ENCODE peak calls at places on chromosomes 5 and 9, in four cellular contexts. One of them, this sample, is unnamed.

GRCh38 chr9:109469646-109470358 is 28.3 kb downstream of the PTPN3 start:
- DNase-seq in H1: peak; percentile 76
- DNase-seq in SK-N-SH: peak; percentile 74
- DNase-seq in HCT116: peak; percentile 61
- DNase-seq in this sample: no peak

GRCh38 chr9:1946506-1946905 is 68.6 kb upstream of the SMARCA2 start:
- DNase-seq in H1: no peak
- DNase-seq in HCT116: no peak
- DNase-seq in SK-N-SH: no peak
- DNase-seq in this sample: no peak

GRCh38 chr5:31824886-31825774 is 186.2 kb downstream of the PDZD2 start:
- DNase-seq in SK-N-SH: peak; percentile 56
- DNase-seq in H1: peak; percentile 63
- DNase-seq in HCT116: peak; percentile 61
- DNase-seq in this sample: peak; percentile 22

GRCh38 chr9:83964973-83965349 is 15.1 kb downstream of the HNRNPK start:
- DNase-seq in SK-N-SH: no peak
- DNase-seq in H1: no peak
- DNase-seq in HCT116: no peak
- DNase-seq in this sample: peak; percentile 12

GRCh38 chr5:122858451-122858850 is 13.0 kb downstream of the SNX24 start:
- DNase-seq in SK-N-SH: peak; percentile 50
- DNase-seq in H1: no peak
- DNase-seq in HCT116: no peak
- DNase-seq in this sample: peak; percentile 70

GRCh38 chr5:9251379-9251980 is 294.4 kb downstream of the SEMA5A start:
- DNase-seq in H1: no peak
- DNase-seq in HCT116: no peak
- DNase-seq in SK-N-SH: no peak
- DNase-seq in this sample: no peak

GRCh38 chr9:113372059-113372458 is 4.7 kb downstream of the HDHD3 start:
- DNase-seq in H1: no peak
- DNase-seq in HCT116: no peak
- DNase-seq in SK-N-SH: no peak
- DNase-seq in this sample: no peak

GRCh38 chr9:112065781-112066606 is 109.1 kb downstream of the SUSD1 start:
- DNase-seq in SK-N-SH: no peak
- DNase-seq in HCT116: peak; percentile 91
- DNase-seq in H1: no peak
- DNase-seq in this sample: peak; percentile 33

GRCh38 chr9:133539434-133539833 is 4.9 kb downstream of the ADAMTSL2 start:
- DNase-seq in H1: no peak
- DNase-seq in HCT116: no peak
- DNase-seq in SK-N-SH: no peak
- DNase-seq in this sample: peak; percentile 5

GRCh38 chr5:129405222-129405621 is 54.9 kb upstream of the ADAMTS19 start:
- DNase-seq in SK-N-SH: no peak
- DNase-seq in HCT116: no peak
- DNase-seq in H1: no peak
- DNase-seq in this sample: no peak

GRCh38 chr5:129400395-129400983 is 59.6 kb upstream of the ADAMTS19 start:
- DNase-seq in SK-N-SH: peak; percentile 2
- DNase-seq in HCT116: no peak
- DNase-seq in H1: no peak
- DNase-seq in this sample: peak; percentile 34

GRCh38 chr5:129410488-129410887 is 49.6 kb upstream of the ADAMTS19 start:
- DNase-seq in H1: no peak
- DNase-seq in SK-N-SH: no peak
- DNase-seq in HCT116: no peak
- DNase-seq in this sample: no peak

GRCh38 chr5:129406440-129406839 is 53.7 kb upstream of the ADAMTS19 start:
- DNase-seq in SK-N-SH: no peak
- DNase-seq in H1: no peak
- DNase-seq in HCT116: no peak
- DNase-seq in this sample: no peak
- TF ChIP-seq JUND in SK-N-SH: no peak
- TF ChIP-seq JUND in H1: no peak
- TF ChIP-seq JUND in HCT116: no peak
- TF ChIP-seq JUND in this sample: no peak

GRCh38 chr5:15008476-15008875 is 136.9 kb upstream of the ANKH start:
- DNase-seq in H1: no peak
- DNase-seq in SK-N-SH: no peak
- DNase-seq in HCT116: peak; percentile 85
- DNase-seq in this sample: peak; percentile 91
- TF ChIP-seq JUND in H1: peak; percentile 57
- TF ChIP-seq JUND in SK-N-SH: peak; percentile 81
- TF ChIP-seq JUND in HCT116: peak; percentile 82
- TF ChIP-seq JUND in this sample: no peak

GRCh38 chr9:96242829-96243228 is 59.1 kb downstream of the HSD17B3 start:
- DNase-seq in SK-N-SH: no peak
- DNase-seq in HCT116: no peak
- DNase-seq in H1: no peak
- DNase-seq in this sample: no peak

GRCh38 chr9:96245399-96245798 is 56.6 kb downstream of the HSD17B3 start:
- DNase-seq in SK-N-SH: no peak
- DNase-seq in HCT116: no peak
- DNase-seq in H1: peak; percentile 79
- DNase-seq in this sample: no peak

GRCh38 chr9:96243798-96244197 is 58.2 kb downstream of the HSD17B3 start:
- DNase-seq in SK-N-SH: no peak
- DNase-seq in HCT116: no peak
- DNase-seq in H1: no peak
- DNase-seq in this sample: no peak

GRCh38 chr9:96236854-96237545 is 65.0 kb downstream of the HSD17B3 start:
- DNase-seq in H1: no peak
- DNase-seq in SK-N-SH: no peak
- DNase-seq in HCT116: no peak
- DNase-seq in this sample: no peak

DNA sequence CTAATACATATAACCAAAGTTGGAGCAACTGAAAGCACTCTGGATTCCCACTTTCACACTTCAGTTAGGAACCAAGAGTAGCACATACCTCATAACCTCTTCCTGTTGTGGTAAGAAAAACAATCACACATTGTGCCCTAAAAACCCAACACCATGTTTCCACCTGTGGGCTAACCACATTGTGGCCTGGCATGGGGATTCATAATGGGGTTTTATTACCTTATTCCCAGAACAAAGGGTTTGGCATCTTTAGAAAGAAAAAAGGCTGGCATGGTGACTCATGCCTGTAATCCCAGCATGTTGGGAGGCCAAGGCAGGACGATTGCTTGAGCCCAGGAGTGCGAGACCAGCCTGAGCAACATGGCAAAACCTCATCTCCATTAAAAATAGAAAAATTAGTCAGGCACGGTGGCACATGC is 60.6 kb downstream of the HSD17B3 start:
- DNase-seq in H1: no peak
- DNase-seq in SK-N-SH: no peak
- DNase-seq in HCT116: peak; percentile 82
- DNase-seq in this sample: no peak
- TF ChIP-seq JUND in H1: no peak
- TF ChIP-seq JUND in SK-N-SH: no peak
- TF ChIP-seq JUND in HCT116: peak; percentile 89
- TF ChIP-seq JUND in this sample: no peak

DNA sequence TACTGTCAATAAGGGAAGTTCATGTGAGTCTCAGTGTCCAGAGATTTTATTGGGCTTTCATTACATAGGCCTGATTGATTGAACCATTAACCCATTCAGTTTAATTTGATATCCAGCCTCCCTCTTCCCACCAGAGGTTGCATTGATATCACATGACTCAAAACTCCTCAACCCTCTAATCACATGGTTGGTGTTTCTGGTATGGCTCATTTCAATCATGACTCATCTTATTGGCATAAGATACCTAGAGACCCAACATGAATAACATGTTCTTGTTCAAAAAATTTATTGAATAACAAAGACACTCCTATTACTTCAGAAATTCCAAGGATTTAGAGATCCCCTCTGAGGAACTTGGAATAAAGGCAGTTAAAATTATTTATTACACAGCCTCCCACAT is 982.2 kb downstream of the TLE1 start:
- DNase-seq in H1: no peak
- DNase-seq in HCT116: no peak
- DNase-seq in SK-N-SH: no peak
- DNase-seq in this sample: no peak
- TF ChIP-seq JUND in H1: no peak
- TF ChIP-seq JUND in HCT116: no peak
- TF ChIP-seq JUND in SK-N-SH: no peak
- TF ChIP-seq JUND in this sample: no peak

GRCh38 chr5:93596310-93596675 is 13.3 kb downstream of the NR2F1 start:
- DNase-seq in H1: no peak
- DNase-seq in SK-N-SH: no peak
- DNase-seq in HCT116: no peak
- DNase-seq in this sample: no peak

GRCh38 chr5:93594591-93595419 is 11.8 kb downstream of the NR2F1 start:
- DNase-seq in HCT116: no peak
- DNase-seq in SK-N-SH: peak; percentile 22
- DNase-seq in H1: no peak
- DNase-seq in this sample: no peak

GRCh38 chr5:93598141-93598996 is 15.3 kb downstream of the NR2F1 start:
- DNase-seq in HCT116: no peak
- DNase-seq in H1: no peak
- DNase-seq in SK-N-SH: peak; percentile 22
- DNase-seq in this sample: no peak

GRCh38 chr5:93595420-93596136 is 12.6 kb downstream of the NR2F1 start:
- DNase-seq in SK-N-SH: no peak
- DNase-seq in HCT116: no peak
- DNase-seq in H1: no peak
- DNase-seq in this sample: no peak

DNA sequence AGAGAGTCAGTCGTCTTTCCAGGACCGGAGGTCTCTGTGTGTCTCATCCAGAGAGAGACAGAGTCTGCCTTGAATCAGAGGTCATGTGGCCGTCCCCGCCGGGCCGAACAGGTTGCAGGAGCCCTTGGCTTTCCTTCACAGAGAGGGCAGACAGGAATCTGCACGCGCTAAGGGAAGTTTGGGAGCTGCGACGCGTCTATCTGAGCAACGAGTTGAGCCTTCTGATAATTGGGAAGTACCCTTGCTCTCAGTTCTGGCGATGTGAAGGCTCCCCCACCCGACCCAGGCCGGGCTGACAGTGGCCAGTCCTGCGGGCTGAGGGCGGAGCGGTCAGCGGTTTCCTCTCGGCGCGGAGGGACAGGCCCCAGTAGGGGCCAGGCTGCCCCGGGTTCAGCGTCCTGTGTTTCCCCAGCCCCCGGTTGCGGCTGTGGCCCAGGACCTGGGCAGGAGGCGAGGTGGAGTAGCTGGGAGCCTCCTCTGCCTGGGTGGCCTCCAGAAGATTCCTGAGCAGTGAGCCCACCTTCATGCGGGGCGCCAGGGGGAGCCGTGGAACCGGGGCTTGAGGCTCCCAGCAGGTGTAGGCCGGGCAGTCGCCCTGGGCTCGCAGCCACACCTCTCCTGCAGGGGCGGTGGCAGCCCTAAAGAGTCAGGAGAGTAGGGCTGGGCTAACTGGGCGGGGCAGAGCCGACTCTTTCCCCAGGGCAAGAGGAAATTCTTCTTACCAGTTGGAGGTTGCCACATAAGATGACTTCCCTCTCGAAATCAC is 13.8 kb downstream of the NR2F1 start:
- DNase-seq in H1: no peak
- DNase-seq in HCT116: peak; percentile 51
- DNase-seq in SK-N-SH: peak; percentile 20
- DNase-seq in this sample: no peak
- TF ChIP-seq JUND in H1: no peak
- TF ChIP-seq JUND in HCT116: no peak
- TF ChIP-seq JUND in SK-N-SH: no peak
- TF ChIP-seq JUND in this sample: no peak

This sample was measured in T47D.